ENCODE peak calls at places on chromosomes 11 and 22, in five cellular contexts. G, B, X, Y and V are unnamed samples.

GRCh38 chr11:131745405-131745804 is 375.0 kb downstream of the NTM start:
- DNase-seq in Y (no peak), G (no peak), X (no peak), B (no peak), V (no peak)

GRCh38 chr11:14059491-14059890 is 97.0 kb downstream of the SPON1 start:
- DNase-seq in X (no peak), Y (no peak), G (no peak), B (no peak), V (no peak)

GRCh38 chr22:37262346-37262745 is 18.3 kb upstream of the RAC2 start:
- DNase-seq in G (no peak), B (no peak), X (no peak), Y (no peak), V (no peak)

GRCh38 chr11:17186932-17187692 is 20.7 kb downstream of the PIK3C2A start:
- DNase-seq in Y (no peak), X (no peak), G (no peak), B (no peak), V (no peak)

GRCh38 chr11:64918056-64918455 is 1.0 kb upstream of the ATG2A start:
- DNase-seq in G (no peak), B (no peak), X (no peak), Y (no peak), V (no peak)

GRCh38 chr11:8005556-8005955 is 18.4 kb downstream of the EIF3F start:
- DNase-seq in Y (no peak), X (no peak), G (no peak), B (no peak), V (no peak)

GRCh38 chr11:131254254-131254653 is 116.2 kb upstream of the NTM start:
- DNase-seq in X (no peak), B (no peak), G (no peak), Y (no peak), V (no peak)

GRCh38 chr11:34721646-34722045 is 100.8 kb downstream of the EHF start:
- DNase-seq in B (no peak), Y (no peak), G (no peak), X (no peak), V (no peak)

GRCh38 chr22:39519681-39520053 is 695 bp upstream of the ATF4 start:
- DNase-seq in Y (peak), X (no peak), G (peak), B (peak), V (peak)

GRCh38 chr11:35190804-35191348 is 51.9 kb downstream of the CD44 start:
- DNase-seq in Y (no peak), G (no peak), X (no peak), B (no peak), V (no peak)

GRCh38 chr11:19241260-19242183 is 777 bp upstream of the E2F8 start:
- DNase-seq in B (peak), Y (peak), G (no peak), X (no peak), V (peak)

GRCh38 chr11:78212586-78213371 is 24.1 kb downstream of the USP35 start:
- DNase-seq in Y (no peak), G (peak), X (peak), B (peak), V (no peak)

GRCh38 chr11:123682976-123683375 is 28.6 kb upstream of the SCN3B start:
- DNase-seq in X (no peak), Y (peak), B (no peak), G (no peak), V (no peak)

GRCh38 chr11:118142809-118143208 is 9.8 kb downstream of the SCN4B start:
- DNase-seq in G (no peak), X (no peak), Y (no peak), B (no peak), V (no peak)

GRCh38 chr22:45205624-45205925 is 35.1 kb downstream of the KIAA0930 start:
- DNase-seq in X (no peak), B (no peak), G (no peak), Y (no peak), V (peak)